ENCODE peak calls at places on chromosomes 11 and 22, in four cellular contexts. One of them, this sample, is unnamed.

GRCh38 chr22:38413085-38414008 is 41.7 kb downstream of the KCNJ4 start:
- DNase-seq in NAMALWA: no peak
- DNase-seq in immature natural killer cell: peak; percentile 5
- DNase-seq in stimulated activated CD4-positive, alpha-beta T cell treated with anti-CD3 and anti-CD28 coated beads, TNF-alpha, amount 100 ng/mL, for 24 hours: no peak
- DNase-seq in this sample: no peak

GRCh38 chr11:57144075-57144474 is 37.7 kb upstream of the LRRC55 start:
- DNase-seq in NAMALWA: no peak
- DNase-seq in immature natural killer cell: no peak
- DNase-seq in stimulated activated CD4-positive, alpha-beta T cell treated with anti-CD3 and anti-CD28 coated beads, TNF-alpha, amount 100 ng/mL, for 24 hours: no peak
- DNase-seq in this sample: no peak

GRCh38 chr22:17655289-17655688 is 16.7 kb downstream of the BCL2L13 start:
- DNase-seq in NAMALWA: no peak
- DNase-seq in immature natural killer cell: no peak
- DNase-seq in stimulated activated CD4-positive, alpha-beta T cell treated with anti-CD3 and anti-CD28 coated beads, TNF-alpha, amount 100 ng/mL, for 24 hours: no peak
- DNase-seq in this sample: no peak

GRCh38 chr11:96177132-96177531 is 165.9 kb downstream of the MAML2 start:
- DNase-seq in NAMALWA: no peak
- DNase-seq in immature natural killer cell: no peak
- DNase-seq in stimulated activated CD4-positive, alpha-beta T cell treated with anti-CD3 and anti-CD28 coated beads, TNF-alpha, amount 100 ng/mL, for 24 hours: no peak
- DNase-seq in this sample: no peak

GRCh38 chr11:61362542-61362875 is 335 bp downstream of the TMEM138 start:
- DNase-seq in NAMALWA: peak; percentile 64
- DNase-seq in immature natural killer cell: no peak
- DNase-seq in stimulated activated CD4-positive, alpha-beta T cell treated with anti-CD3 and anti-CD28 coated beads, TNF-alpha, amount 100 ng/mL, for 24 hours: peak; percentile 3
- DNase-seq in this sample: peak; percentile 8

GRCh38 chr11:33690290-33691050 is 10.2 kb downstream of the C11orf91 start:
- DNase-seq in NAMALWA: no peak
- DNase-seq in immature natural killer cell: no peak
- DNase-seq in stimulated activated CD4-positive, alpha-beta T cell treated with anti-CD3 and anti-CD28 coated beads, TNF-alpha, amount 100 ng/mL, for 24 hours: no peak
- DNase-seq in this sample: no peak

GRCh38 chr22:44753189-44754042 is 1.0 kb downstream of the ARHGAP8 start:
- DNase-seq in NAMALWA: no peak
- DNase-seq in immature natural killer cell: no peak
- DNase-seq in stimulated activated CD4-positive, alpha-beta T cell treated with anti-CD3 and anti-CD28 coated beads, TNF-alpha, amount 100 ng/mL, for 24 hours: no peak
- DNase-seq in this sample: no peak

GRCh38 chr11:45751430-45751829 is 53.5 kb upstream of the SLC35C1 start:
- DNase-seq in NAMALWA: no peak
- DNase-seq in immature natural killer cell: no peak
- DNase-seq in stimulated activated CD4-positive, alpha-beta T cell treated with anti-CD3 and anti-CD28 coated beads, TNF-alpha, amount 100 ng/mL, for 24 hours: no peak
- DNase-seq in this sample: no peak

GRCh38 chr11:37465221-37465620 is 867.2 kb upstream of the RAG2 start:
- DNase-seq in NAMALWA: no peak
- DNase-seq in immature natural killer cell: no peak
- DNase-seq in stimulated activated CD4-positive, alpha-beta T cell treated with anti-CD3 and anti-CD28 coated beads, TNF-alpha, amount 100 ng/mL, for 24 hours: no peak
- DNase-seq in this sample: no peak

GRCh38 chr22:29126670-29127069 is 53.8 kb downstream of the KREMEN1 start:
- DNase-seq in NAMALWA: no peak
- DNase-seq in immature natural killer cell: no peak
- DNase-seq in stimulated activated CD4-positive, alpha-beta T cell treated with anti-CD3 and anti-CD28 coated beads, TNF-alpha, amount 100 ng/mL, for 24 hours: no peak
- DNase-seq in this sample: no peak

GRCh38 chr11:16097543-16097942 is 258.8 kb downstream of the SOX6 start:
- DNase-seq in NAMALWA: no peak
- DNase-seq in immature natural killer cell: no peak
- DNase-seq in stimulated activated CD4-positive, alpha-beta T cell treated with anti-CD3 and anti-CD28 coated beads, TNF-alpha, amount 100 ng/mL, for 24 hours: no peak
- DNase-seq in this sample: no peak